ENCODE peak calls at places on chromosomes 4 and X, in four cellular contexts. L is stimulated activated CD8-positive, alpha-beta memory T cell treated with anti-CD3 and anti-CD28 coated beads, Interleukin-12 subunit alpha, Interleukin-12 subunit beta, amount 100 ng/mL, for 1 hour; H is smooth muscle cell of the brain vasculature; P is activated CD4-positive, alpha-beta T cell treated with anti-CD3 and anti-CD28 coated beads for 1 hour. O is an unnamed sample.

GRCh38 chr4:139901516-139902327 is 236.1 kb downstream of the MGST2 start:
- DNase-seq in H (no peak), L (no peak), P (no peak), O (no peak)

GRCh38 chrX:53642326-53642725 is 44.2 kb downstream of the HUWE1 start:
- DNase-seq in P (no peak), L (no peak), H (no peak), O (no peak)

GRCh38 chrX:7069556-7069955 is 78.0 kb upstream of the STS start:
- DNase-seq in L (no peak), H (no peak), P (no peak), O (no peak)

GRCh38 chr4:80133240-80133783 is 60.3 kb upstream of the ANTXR2 start:
- DNase-seq in L (no peak), P (no peak), H (no peak), O (no peak)

GRCh38 chr4:55431710-55432336 is 36.1 kb downstream of the TMEM165 start:
- DNase-seq in P (no peak), H (no peak), L (no peak), O (no peak)

GRCh38 chrX:153601511-153602110 is 2.7 kb upstream of the CCNQ start:
- DNase-seq in P (no peak), L (no peak), H (no peak), O (no peak)

GRCh38 chr4:81650871-81651270 is 179.2 kb upstream of the RASGEF1B start:
- DNase-seq in H (no peak), P (no peak), L (no peak), O (no peak)

GRCh38 chr4:106993846-106994245 is 42.3 kb downstream of the DKK2 start:
- DNase-seq in L (no peak), H (no peak), P (no peak), O (no peak)

GRCh38 chr4:53505947-53506346 is 85.3 kb downstream of the LNX1 start:
- DNase-seq in L (no peak), H (no peak), P (no peak), O (no peak)

GRCh38 chr4:125735107-125735506 is 420.4 kb downstream of the FAT4 start:
- DNase-seq in P (no peak), H (peak), L (no peak), O (no peak)